ENCODE peak calls at places on chromosomes 3 and 15, in ten cellular contexts. E is fibroblast of the conjunctiva; K is NCI-H1105 treated with DMSO at 0.1 percent for 48 hours; A is iPS DF 19.7; T is mucosa of gallbladder; F is activated CD4-positive, alpha-beta T cell treated with anti-CD3 and anti-CD28 coated beads, Interleukin-2, amount 10 ng/mL, durations not matched to agents 7 days and 5 days; U is esophagus muscularis mucosa; X is kidney tubule cell; N is nephron progenitor cell; V is H54. R is an unnamed sample.

GRCh38 chr3:31161889-31162288 is 267.4 kb upstream of the GADL1 start:
- DNase-seq in E (no peak), K (no peak), A (no peak), T (no peak), F (no peak), U (no peak), X (peak), N (no peak), V (no peak), R (peak)

GRCh38 chr3:106097817-106098410 is 229.1 kb upstream of the CBLB start:
- DNase-seq in E (no peak), K (no peak), A (no peak), T (no peak), F (no peak), U (no peak), X (no peak), N (no peak), V (no peak), R (peak)

GRCh38 chr3:57832925-57833324 is 76.8 kb downstream of the SLMAP start:
- DNase-seq in E (no peak), K (no peak), A (no peak), T (no peak), F (no peak), U (no peak), X (no peak), N (no peak), V (no peak), R (no peak)

GRCh38 chr3:132539681-132540080 is 57.4 kb upstream of the ACKR4 start:
- DNase-seq in E (no peak), K (no peak), A (no peak), T (no peak), F (no peak), U (no peak), X (no peak), N (no peak), V (no peak), R (no peak)

GRCh38 chr3:46504780-46505179 is 7.0 kb downstream of the RTP3 start:
- DNase-seq in E (no peak), K (no peak), A (no peak), T (no peak), F (no peak), U (no peak), X (peak), N (no peak), V (no peak), R (no peak)

GRCh38 chr3:132781922-132782321 is 59.7 kb upstream of the NPHP3 start:
- DNase-seq in E (no peak), K (no peak), A (no peak), T (no peak), F (no peak), U (no peak), X (no peak), N (no peak), V (no peak), R (no peak)

GRCh38 chr3:48398701-48399386 is 26.8 kb downstream of the FBXW12 start:
- DNase-seq in E (no peak), K (no peak), A (no peak), T (no peak), F (no peak), U (no peak), X (no peak), N (no peak), V (no peak), R (no peak)

GRCh38 chr15:70127288-70127746 is 29.6 kb upstream of the TLE3 start:
- DNase-seq in E (no peak), K (no peak), A (no peak), T (peak), F (no peak), U (no peak), X (peak), N (no peak), V (no peak), R (no peak)

GRCh38 chr3:29183346-29184087 is 97.4 kb upstream of the RBMS3 start:
- DNase-seq in E (peak), K (no peak), A (no peak), T (no peak), F (no peak), U (no peak), X (peak), N (no peak), V (no peak), R (peak)

GRCh38 chr3:18396428-18396827 is 28.7 kb downstream of the SATB1 start:
- DNase-seq in E (no peak), K (no peak), A (no peak), T (no peak), F (no peak), U (no peak), X (no peak), N (no peak), V (no peak), R (no peak)

GRCh38 chr15:101675796-101676582 is 23.8 kb upstream of the TM2D3 start:
- DNase-seq in E (peak), K (no peak), A (no peak), T (no peak), F (no peak), U (no peak), X (peak), N (no peak), V (peak), R (peak)

GRCh38 chr15:32818758-32819405 is 101.1 kb downstream of the GREM1 start:
- DNase-seq in E (no peak), K (peak), A (no peak), T (no peak), F (no peak), U (no peak), X (peak), N (peak), V (no peak), R (peak)

GRCh38 chr3:133377396-133377795 is 22.5 kb upstream of the BFSP2 start:
- DNase-seq in E (peak), K (peak), A (no peak), T (no peak), F (no peak), U (no peak), X (peak), N (no peak), V (no peak), R (peak)

GRCh38 chr3:162354343-162354742 is 857.7 kb downstream of the OTOL1 start:
- DNase-seq in E (no peak), K (no peak), A (no peak), T (no peak), F (no peak), U (no peak), X (no peak), N (no peak), V (no peak), R (peak)

GRCh38 chr3:24591661-24592555 is 97.3 kb upstream of the THRB start:
- DNase-seq in E (no peak), K (no peak), A (no peak), T (no peak), F (no peak), U (no peak), X (peak), N (no peak), V (no peak), R (peak)

GRCh38 chr15:26261413-26261812 is 398.3 kb upstream of the ATP10A start:
- DNase-seq in E (no peak), K (no peak), A (no peak), T (no peak), F (no peak), U (no peak), X (no peak), N (no peak), V (no peak), R (no peak)

GRCh38 chr3:115245437-115245836 is 98.3 kb upstream of the ZBTB20 start:
- DNase-seq in E (peak), K (no peak), A (no peak), T (no peak), F (no peak), U (no peak), X (peak), N (no peak), V (peak), R (peak)

GRCh38 chr3:18098960-18099587 is 326.1 kb downstream of the SATB1 start:
- DNase-seq in E (peak), K (no peak), A (peak), T (no peak), F (no peak), U (no peak), X (peak), N (no peak), V (peak), R (peak)

GRCh38 chr15:100875976-100876375 is 3.7 kb upstream of the ALDH1A3 start:
- DNase-seq in E (no peak), K (no peak), A (no peak), T (no peak), F (no peak), U (no peak), X (no peak), N (no peak), V (no peak), R (no peak)

R was measured in astrocyte.